ENCODE peak calls at places on chromosomes 5 and 9, in eight cellular contexts. V is H7, Z is cardiac fibroblast, W is fibroblast of lung, S is AG04449, L is right lobe of liver, Y is heart right ventricle, T is upper lobe of right lung. I is an unnamed sample.

GRCh38 chr5:106601605-106602004 is 1069.1 kb downstream of the EFNA5 start:
- DNase-seq in V (no peak), Z (peak), W (no peak), S (no peak), L (no peak), Y (no peak), T (no peak), I (no peak)

GRCh38 chr9:129237195-129237611 is 59.1 kb upstream of the IER5L start:
- DNase-seq in V (no peak), Z (peak), W (peak), S (no peak), L (peak), Y (no peak), T (no peak), I (no peak)

GRCh38 chr5:55816342-55816741 is 34.8 kb upstream of the IL31RA start:
- DNase-seq in V (no peak), Z (peak), W (peak), S (peak), L (no peak), Y (no peak), T (no peak), I (no peak)

GRCh38 chr5:69265931-69266330 is 31.2 kb downstream of the CDK7 start:
- DNase-seq in V (peak), Z (peak), W (no peak), S (no peak), L (no peak), Y (no peak), T (no peak), I (no peak)

GRCh38 chr5:111384220-111384619 is 128.1 kb downstream of the STARD4 start:
- DNase-seq in V (no peak), Z (peak), W (peak), S (no peak), L (no peak), Y (no peak), T (no peak), I (no peak)

GRCh38 chr9:7341571-7341970 is 458.0 kb downstream of the DMAC1 start:
- DNase-seq in V (no peak), Z (no peak), W (no peak), S (no peak), L (no peak), Y (no peak), T (no peak), I (no peak)

GRCh38 chr5:72378636-72379289 is 58.6 kb downstream of the PTCD2 start:
- DNase-seq in V (no peak), Z (peak), W (peak), S (no peak), L (no peak), Y (no peak), T (no peak), I (no peak)

GRCh38 chr5:89087128-89087527 is 204.1 kb upstream of the MEF2C start:
- DNase-seq in V (no peak), Z (no peak), W (no peak), S (no peak), L (no peak), Y (no peak), T (no peak), I (no peak)

GRCh38 chr9:135890190-135890861 is 17.0 kb downstream of the CAMSAP1 start:
- DNase-seq in V (no peak), Z (no peak), W (no peak), S (no peak), L (no peak), Y (no peak), T (peak), I (no peak)

GRCh38 chr9:136013524-136014034 is 52.4 kb upstream of the UBAC1 start:
- DNase-seq in V (peak), Z (no peak), W (no peak), S (no peak), L (no peak), Y (no peak), T (peak), I (no peak)

GRCh38 chr9:115034801-115035200 is 83.2 kb downstream of the TNC start:
- DNase-seq in V (no peak), Z (peak), W (peak), S (peak), L (no peak), Y (no peak), T (no peak), I (no peak)

GRCh38 chr9:90095682-90096081 is 490.9 kb downstream of the GADD45G start:
- DNase-seq in V (peak), Z (no peak), W (no peak), S (no peak), L (no peak), Y (no peak), T (no peak), I (no peak)

GRCh38 chr5:40572947-40573346 is 106.8 kb upstream of the PTGER4 start:
- DNase-seq in V (no peak), Z (peak), W (peak), S (no peak), L (no peak), Y (no peak), T (no peak), I (no peak)

GRCh38 chr5:149863830-149864229 is 80.8 kb downstream of the PDE6A start:
- DNase-seq in V (no peak), Z (no peak), W (no peak), S (no peak), L (no peak), Y (no peak), T (no peak), I (no peak)

GRCh38 chr5:159891371-159891770 is 24.9 kb upstream of the ADRA1B start:
- DNase-seq in V (peak), Z (no peak), W (no peak), S (no peak), L (no peak), Y (no peak), T (no peak), I (no peak)

GRCh38 chr5:36458746-36459145 is 147.7 kb upstream of the SLC1A3 start:
- DNase-seq in V (no peak), Z (no peak), W (no peak), S (no peak), L (no peak), Y (no peak), T (no peak), I (no peak)

GRCh38 chr9:20524776-20525175 is 97.5 kb downstream of the MLLT3 start:
- DNase-seq in V (peak), Z (no peak), W (no peak), S (no peak), L (no peak), Y (no peak), T (no peak), I (no peak)

GRCh38 chr5:169296456-169297220 is 4.3 kb downstream of the SLIT3 start:
- DNase-seq in V (no peak), Z (peak), W (peak), S (no peak), L (no peak), Y (no peak), T (no peak), I (peak)

GRCh38 chr9:111411266-111411665 is 72.9 kb downstream of the ECPAS start:
- DNase-seq in V (no peak), Z (no peak), W (no peak), S (no peak), L (no peak), Y (no peak), T (no peak), I (no peak)

GRCh38 chr9:114995681-114996221 is 65.4 kb upstream of the TNFSF8 start:
- DNase-seq in V (no peak), Z (no peak), W (no peak), S (no peak), L (no peak), Y (peak), T (peak), I (no peak)

GRCh38 chr9:127212453-127212852 is 52.1 kb upstream of the GARNL3 start:
- DNase-seq in V (no peak), Z (no peak), W (no peak), S (no peak), L (no peak), Y (no peak), T (peak), I (no peak)

GRCh38 chr9:3828495-3828894 is 302.7 kb upstream of the RFX3 start:
- DNase-seq in V (no peak), Z (peak), W (peak), S (no peak), L (no peak), Y (no peak), T (no peak), I (no peak)

GRCh38 chr5:126594077-126594476 is 942 bp downstream of the ALDH7A1 start:
- DNase-seq in V (peak), Z (peak), W (peak), S (no peak), L (no peak), Y (no peak), T (no peak), I (no peak)

GRCh38 chr9:16921855-16922254 is 51.4 kb upstream of the BNC2 start:
- DNase-seq in V (no peak), Z (no peak), W (peak), S (no peak), L (no peak), Y (no peak), T (no peak), I (no peak)

GRCh38 chr5:56450766-56451165 is 217.6 kb upstream of the ANKRD55 start:
- DNase-seq in V (no peak), Z (no peak), W (no peak), S (no peak), L (no peak), Y (no peak), T (no peak), I (no peak)

GRCh38 chr9:135326141-135326540 is 153.4 kb upstream of the PPP1R26 start:
- DNase-seq in V (peak), Z (no peak), W (no peak), S (no peak), L (no peak), Y (no peak), T (no peak), I (no peak)

GRCh38 chr5:17187401-17187800 is 30.0 kb upstream of the BASP1 start:
- DNase-seq in V (no peak), Z (no peak), W (peak), S (no peak), L (no peak), Y (no peak), T (no peak), I (no peak)

GRCh38 chr5:122333564-122333963 is 21.5 kb downstream of the SNCAIP start:
- DNase-seq in V (no peak), Z (peak), W (no peak), S (no peak), L (no peak), Y (no peak), T (no peak), I (no peak)

GRCh38 chr9:114080773-114081440 is 2.8 kb upstream of the AMBP start:
- DNase-seq in V (no peak), Z (no peak), W (no peak), S (no peak), L (peak), Y (no peak), T (no peak), I (no peak)

GRCh38 chr9:88355166-88355565 is 33.1 kb upstream of the SPIN1 start:
- DNase-seq in V (no peak), Z (no peak), W (peak), S (no peak), L (no peak), Y (no peak), T (no peak), I (no peak)

GRCh38 chr9:131999692-132000551 is 79.7 kb downstream of the MED27 start:
- DNase-seq in V (no peak), Z (peak), W (peak), S (peak), L (no peak), Y (no peak), T (no peak), I (no peak)

GRCh38 chr9:104961701-104962359 is 33.9 kb upstream of the ABCA1 start:
- DNase-seq in V (no peak), Z (no peak), W (no peak), S (no peak), L (no peak), Y (no peak), T (no peak), I (no peak)

GRCh38 chr9:4495537-4495936 is 5.3 kb downstream of the SLC1A1 start:
- DNase-seq in V (no peak), Z (no peak), W (no peak), S (no peak), L (no peak), Y (no peak), T (no peak), I (no peak)

GRCh38 chr5:107776506-107776905 is 105.8 kb upstream of the EFNA5 start:
- DNase-seq in V (no peak), Z (no peak), W (no peak), S (no peak), L (no peak), Y (no peak), T (no peak), I (no peak)

GRCh38 chr9:119009253-119009652 is 360.0 kb downstream of the BRINP1 start:
- DNase-seq in V (no peak), Z (no peak), W (peak), S (no peak), L (no peak), Y (no peak), T (no peak), I (no peak)

GRCh38 chr9:86713456-86713855 is 233.8 kb downstream of the GAS1 start:
- DNase-seq in V (no peak), Z (peak), W (peak), S (peak), L (no peak), Y (no peak), T (no peak), I (no peak)

GRCh38 chr5:140926211-140926902 is at the start of gene PCDHAC1:
- DNase-seq in V (peak), Z (peak), W (peak), S (no peak), L (peak), Y (peak), T (peak), I (no peak)

DNA sequence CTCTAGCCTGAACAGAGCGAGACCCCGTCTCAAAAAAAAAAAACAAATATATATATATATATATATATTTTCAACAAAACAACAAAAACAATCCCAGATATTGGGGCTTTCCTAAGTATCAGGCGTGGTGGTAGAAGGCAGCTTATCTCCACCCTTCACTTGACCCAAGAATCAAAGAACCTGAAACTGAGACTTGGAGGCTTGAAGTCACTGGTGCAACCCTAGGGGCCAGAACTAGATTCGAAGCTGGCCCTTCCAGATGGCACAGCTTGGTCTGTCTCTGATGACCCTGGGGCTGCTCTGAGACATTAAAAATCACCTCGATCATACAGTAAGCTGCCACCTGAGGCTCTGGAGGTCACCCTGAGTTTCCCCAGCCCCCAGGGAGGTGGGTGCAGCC is 1.3 kb upstream of the KCNMB1 start:
- DNase-seq in V (no peak), Z (no peak), W (no peak), S (no peak), L (no peak), Y (no peak), T (no peak), I (no peak)
- H3K4me3 ChIP-seq in V (no peak), Z (no peak), W (no peak), S (no peak), L (no peak), Y (no peak), T (no peak), I (peak)

DNA sequence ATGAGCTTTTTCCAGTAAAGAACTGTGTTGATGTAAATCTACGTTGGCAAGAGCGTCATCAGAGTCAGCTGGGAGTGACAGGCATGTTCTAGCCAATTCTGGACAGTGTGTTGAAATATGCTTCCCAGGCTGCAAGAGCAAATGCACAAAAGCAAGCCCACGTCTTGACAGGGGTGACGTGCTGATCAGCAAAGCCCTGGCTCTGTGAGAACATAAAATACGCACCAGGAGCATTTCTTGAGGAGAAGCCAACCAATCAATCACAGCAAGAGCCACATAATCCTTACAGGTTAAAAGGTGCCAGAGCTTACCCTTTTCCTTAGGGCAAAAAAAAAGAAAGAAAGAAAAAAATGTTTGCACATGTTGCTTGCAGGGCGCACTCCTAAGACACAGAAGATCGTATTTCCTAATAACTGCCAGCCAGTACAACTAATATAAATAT is 148.1 kb downstream of the PDE4D start:
- DNase-seq in V (no peak), Z (peak), W (peak), S (no peak), L (peak), Y (no peak), T (no peak), I (no peak)
- H3K4me3 ChIP-seq in V (no peak), Z (no peak), W (no peak), S (no peak), L (no peak), Y (no peak), T (no peak), I (peak)

GRCh38 chr9:92740015-92740408 is 24.6 kb downstream of the BICD2 start:
- DNase-seq in V (no peak), Z (peak), W (peak), S (no peak), L (no peak), Y (no peak), T (no peak), I (no peak)

GRCh38 chr9:92739346-92740014 is 25.2 kb downstream of the BICD2 start:
- DNase-seq in V (no peak), Z (no peak), W (no peak), S (no peak), L (no peak), Y (no peak), T (peak), I (no peak)

GRCh38 chr9:92738661-92739081 is 26.0 kb downstream of the BICD2 start:
- DNase-seq in V (no peak), Z (peak), W (peak), S (no peak), L (no peak), Y (peak), T (peak), I (no peak)

GRCh38 chr9:92740969-92741368 is 23.7 kb downstream of the BICD2 start:
- DNase-seq in V (no peak), Z (no peak), W (no peak), S (no peak), L (no peak), Y (no peak), T (no peak), I (no peak)

DNA sequence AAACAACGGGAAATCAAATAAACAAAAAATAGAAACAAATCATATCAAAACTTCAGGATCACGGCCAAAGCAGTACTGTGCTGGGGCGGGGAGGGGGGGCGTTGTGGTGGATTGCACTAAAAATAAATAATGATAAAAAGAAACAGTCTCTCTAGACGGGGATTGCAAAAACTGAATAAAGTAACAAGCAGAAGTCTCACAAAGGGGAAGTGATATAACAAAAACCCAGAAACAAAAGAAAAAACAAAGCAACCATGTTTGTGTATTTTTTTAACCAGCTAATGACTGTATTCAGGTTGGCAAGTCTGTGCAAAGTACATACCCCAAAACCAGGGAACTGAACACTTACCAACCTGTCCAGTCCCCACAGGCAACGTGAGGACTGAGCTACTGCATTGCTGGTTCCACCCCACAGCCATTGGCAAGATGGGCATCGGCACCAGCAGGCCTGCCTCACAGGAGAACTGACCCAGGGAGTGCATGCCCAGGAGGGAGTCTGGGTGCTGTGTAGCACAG is 24.1 kb downstream of the BICD2 start:
- DNase-seq in V (no peak), Z (no peak), W (no peak), S (no peak), L (no peak), Y (no peak), T (peak), I (no peak)
- H3K4me3 ChIP-seq in V (no peak), Z (no peak), W (no peak), S (no peak), L (no peak), Y (no peak), T (peak), I (peak)

DNA sequence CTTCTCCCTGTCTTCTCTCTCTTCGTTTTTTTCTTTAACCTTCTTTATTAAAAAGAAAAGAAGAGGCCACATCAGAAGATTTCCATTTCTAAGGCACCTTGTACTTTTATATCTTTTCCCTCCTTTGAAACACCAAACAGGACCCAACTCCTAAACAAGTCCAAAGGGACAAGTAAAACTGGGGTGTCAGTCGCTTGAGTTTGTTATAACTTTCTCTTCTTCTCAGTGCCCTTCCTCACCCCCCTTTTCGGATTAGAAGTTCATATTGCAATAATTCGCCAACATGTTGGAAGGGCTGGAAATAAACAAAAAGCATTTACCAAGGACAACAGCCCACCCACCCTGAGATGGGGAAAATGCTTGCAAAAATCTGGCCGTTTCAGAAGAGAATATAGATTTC is 148.9 kb upstream of the KLF4 start:
- DNase-seq in V (no peak), Z (no peak), W (no peak), S (no peak), L (no peak), Y (no peak), T (no peak), I (no peak)
- H3K4me3 ChIP-seq in V (no peak), Z (peak), W (peak), S (peak), L (peak), Y (peak), T (peak), I (peak)